ENCODE peak calls at places on chromosomes 11 and 22, in eight cellular contexts. V is right lobe of liver, P is H9, D is stomach, U is transverse colon, N is IMR-90, K is psoas muscle, Y is ovary. L is an unnamed sample. For H3K4me1, the result is how much of the 10 kb centered on the place peaks cover.

GRCh38 chr22:50016308-50016987 is 3.9 kb upstream of the IL17REL start:
- DNase-seq in K (no peak), N (no peak), Y (no peak), P (no peak), V (no peak), U (peak), D (no peak), L (no peak)

GRCh38 chr11:73147771-73148681 is 5.9 kb upstream of the FCHSD2 start:
- DNase-seq in V (peak), U (no peak), P (no peak), Y (no peak), D (no peak), K (peak), N (no peak), L (peak)

GRCh38 chr11:130369141-130369691 is 54.5 kb upstream of the ZBTB44 start:
- DNase-seq in V (no peak), Y (no peak), U (no peak), N (no peak), K (peak), P (no peak), D (no peak), L (no peak)

GRCh38 chr11:44989831-44990566 is 39.3 kb upstream of the TP53I11 start:
- DNase-seq in D (peak), P (peak), V (no peak), K (peak), Y (no peak), N (no peak), U (no peak), L (peak)

GRCh38 chr11:60870276-60870675 is 2.9 kb downstream of the ZP1 start:
- DNase-seq in V (no peak), N (no peak), U (no peak), D (no peak), Y (no peak), K (no peak), P (no peak), L (peak)

GRCh38 chr22:31253949-31254348 is 38.3 kb downstream of the PIK3IP1 start:
- DNase-seq in D (peak), N (no peak), U (peak), V (no peak), Y (no peak), K (peak), P (peak), L (peak)

GRCh38 chr11:76704171-76704948 is 33.8 kb upstream of the LRRC32 start:
- DNase-seq in N (no peak), V (no peak), U (no peak), D (no peak), P (peak), K (no peak), Y (no peak), L (no peak)

GRCh38 chr11:71429701-71430100 is 18.5 kb downstream of the DHCR7 start:
- DNase-seq in V (no peak), Y (no peak), U (no peak), N (no peak), D (no peak), P (no peak), K (no peak), L (no peak)

GRCh38 chr11:103936059-103936458 is 100.4 kb upstream of the DDI1 start:
- DNase-seq in K (no peak), U (no peak), V (no peak), N (peak), Y (no peak), P (no peak), D (no peak), L (no peak)

GRCh38 chr22:45159652-45160462 is 3.9 kb upstream of the NUP50 start:
- DNase-seq in U (peak), D (peak), N (peak), P (no peak), K (no peak), Y (no peak), V (peak), L (no peak)

GRCh38 chr22:38694049-38694448 is 6.7 kb downstream of the JOSD1 start:
- DNase-seq in K (no peak), Y (no peak), U (peak), P (no peak), D (no peak), V (no peak), N (no peak), L (no peak)

GRCh38 chr22:27874756-27875155 is 44.3 kb downstream of the PITPNB start:
- DNase-seq in Y (no peak), D (no peak), V (no peak), P (no peak), N (no peak), K (no peak), U (no peak), L (no peak)

GRCh38 chr22:27875951-27876350 is 43.1 kb downstream of the PITPNB start:
- DNase-seq in V (no peak), N (no peak), P (no peak), D (no peak), K (no peak), U (no peak), Y (no peak), L (no peak)

GRCh38 chr22:27877501-27877900 is 41.6 kb downstream of the PITPNB start:
- DNase-seq in Y (no peak), N (no peak), P (no peak), D (no peak), K (no peak), V (no peak), U (no peak), L (no peak)

GRCh38 chr22:27874185-27874584 is 44.9 kb downstream of the PITPNB start:
- DNase-seq in V (no peak), D (no peak), N (no peak), P (no peak), U (no peak), Y (no peak), K (no peak), L (no peak)

GRCh38 chr22:27876684-27877083 is 42.4 kb downstream of the PITPNB start:
- DNase-seq in P (no peak), N (peak), U (no peak), Y (no peak), V (no peak), K (no peak), D (no peak), L (no peak)
- H3K4me1 ChIP-seq in P (under half), N (under half), U (half or more), Y (under half), V (under half), K (under half), D (half or more), L (under half)

DNA sequence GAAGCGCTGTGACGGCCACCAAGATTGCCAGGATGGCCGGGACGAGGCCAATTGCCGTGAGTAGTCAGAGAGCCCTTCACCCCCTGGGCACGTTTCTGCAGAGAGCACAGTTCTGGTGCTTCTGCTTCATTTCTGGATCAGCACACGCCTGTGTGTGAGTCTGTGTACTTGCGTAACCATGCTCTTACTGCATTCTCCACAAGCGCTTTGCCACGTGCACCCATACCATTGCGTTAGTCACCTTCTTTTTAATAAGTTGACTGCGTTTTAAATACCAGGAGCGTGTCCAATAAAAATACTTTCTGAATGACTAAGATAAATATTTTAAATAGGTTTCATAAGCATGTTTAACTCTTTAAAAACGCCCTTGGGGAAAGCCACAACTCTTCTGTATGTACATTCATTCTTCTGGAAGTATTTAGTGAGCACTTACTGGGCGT is 143.0 kb upstream of the SORL1-AS1 start:
- DNase-seq in U (no peak), D (no peak), K (no peak), V (peak), P (no peak), N (peak), Y (no peak), L (peak)
- H3K27ac ChIP-seq in U (no peak), D (no peak), K (no peak), V (no peak), P (no peak), N (peak), Y (no peak), L (no peak)

DNA sequence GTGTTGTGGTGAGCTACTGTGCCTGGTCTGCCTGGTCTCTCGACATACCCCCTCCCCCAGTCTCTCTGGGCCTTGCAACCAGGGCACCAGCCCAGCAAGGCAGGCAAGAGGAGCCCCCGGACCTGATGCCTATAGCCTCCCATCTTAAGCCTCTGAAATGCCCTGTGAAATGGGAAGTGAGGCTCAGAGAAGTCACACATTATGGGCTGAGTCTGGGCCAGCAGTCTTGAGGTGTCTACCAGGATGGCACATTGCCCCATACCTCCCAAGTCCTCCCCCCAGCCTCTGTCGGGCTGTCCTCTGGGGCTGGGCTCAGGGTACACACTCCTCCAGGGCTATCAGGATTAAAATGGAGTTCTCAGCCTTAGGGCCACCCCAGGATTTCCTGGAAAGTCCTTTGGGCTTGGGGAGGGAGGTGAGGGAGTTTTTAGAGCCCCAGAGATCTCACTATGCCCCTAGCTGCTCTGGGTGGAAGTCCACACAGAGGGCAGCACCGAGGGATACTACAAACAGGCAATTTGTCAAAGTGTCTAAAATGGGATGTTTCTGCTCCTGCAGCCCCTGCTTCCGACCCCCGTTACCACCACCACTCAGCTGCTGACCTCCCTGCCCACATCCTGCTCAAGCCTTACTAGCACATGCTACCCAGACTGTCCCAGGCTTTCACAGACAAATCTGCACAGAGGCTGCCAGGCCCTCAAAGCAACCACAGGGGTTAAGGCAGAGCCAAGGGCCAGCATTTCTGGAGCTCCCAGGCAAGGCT is 3.1 kb upstream of the SH3BP1 start:
- DNase-seq in Y (no peak), N (peak), K (no peak), D (peak), V (no peak), P (no peak), U (peak), L (no peak)
- H3K4me1 ChIP-seq in Y (under half), N (under half), K (under half), D (half or more), V (under half), P (under half), U (half or more), L (under half)

DNA sequence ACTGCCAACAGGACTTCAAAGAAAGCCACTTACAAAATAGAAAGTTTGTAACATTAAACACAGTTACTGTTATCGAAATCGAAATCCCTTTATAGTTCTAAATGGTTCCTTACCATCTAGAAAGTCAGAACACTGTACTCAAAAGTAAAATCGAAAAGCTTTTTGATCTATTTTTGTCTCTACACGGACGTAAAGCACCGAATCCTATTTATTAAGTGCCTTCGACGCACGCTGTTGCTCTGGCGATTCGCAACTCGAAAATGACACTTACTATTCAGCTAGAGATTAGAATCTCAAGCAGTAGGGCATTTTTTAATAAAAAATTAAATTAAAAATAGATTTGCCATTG is 78.3 kb downstream of the LARGE1 start:
- DNase-seq in V (no peak), N (no peak), D (no peak), P (no peak), U (no peak), K (no peak), Y (no peak), L (no peak)
- H3K27ac ChIP-seq in V (no peak), N (no peak), D (peak), P (no peak), U (no peak), K (peak), Y (no peak), L (no peak)

GRCh38 chr22:37680191-37680851 is 4.9 kb downstream of the LGALS1 start:
- DNase-seq in P (no peak), D (no peak), Y (no peak), K (no peak), N (peak), V (no peak), U (no peak), L (no peak)
- H3K4me1 ChIP-seq in P (under half), D (under half), Y (under half), K (under half), N (under half), V (under half), U (half or more), L (under half)

L was measured in right cardiac atrium.